ENCODE peak calls at places on chromosomes 4 and X, in six cellular contexts. V is immature natural killer cell, J is H9, Q is RCC 7860, Y is hypothalamus, R is iris pigment epithelial cell. U is an unnamed sample.
A peak's percentile ranks its signal among the peaks of the same experiment; 100 is the strongest.

GRCh38 chrX:39866229-39866628 is 231.5 kb downstream of the BCOR start:
- DNase-seq in J (peak; percentile 39), Q (no peak), Y (no peak), R (no peak), V (no peak), U (no peak)

GRCh38 chr4:40856836-40857362 is 107.1 kb downstream of the NSUN7 start:
- DNase-seq in Q (no peak), J (peak; percentile 91), Y (peak; percentile 72), V (no peak), R (peak; percentile 64), U (peak; percentile 58)

GRCh38 chr4:110108960-110109359 is 89.5 kb downstream of the ELOVL6 start:
- DNase-seq in Y (no peak), V (no peak), Q (no peak), R (no peak), J (no peak), U (no peak)

GRCh38 chr4:8224596-8225289 is 25.7 kb downstream of the SH3TC1 start:
- DNase-seq in Y (no peak), Q (no peak), R (no peak), J (no peak), V (no peak), U (no peak)

GRCh38 chrX:66000628-66001275 is 39.1 kb downstream of the VSIG4 start:
- DNase-seq in Y (no peak), V (no peak), R (no peak), J (no peak), Q (no peak), U (no peak)

GRCh38 chr4:112199041-112199440 is 32.5 kb upstream of the AP1AR start:
- DNase-seq in Y (no peak), J (no peak), Q (no peak), R (no peak), V (no peak), U (no peak)

GRCh38 chr4:52660643-52661042 is 1.5 kb upstream of the USP46 start:
- DNase-seq in Y (no peak), Q (no peak), V (no peak), J (no peak), R (peak; percentile 8), U (no peak)

GRCh38 chrX:136259543-136259942 is 8.3 kb upstream of the MAP7D3 start:
- DNase-seq in R (peak; percentile 75), V (no peak), Q (peak; percentile 55), J (no peak), Y (no peak), U (no peak)

GRCh38 chr4:14070289-14070880 is 442.9 kb upstream of the BOD1L1 start:
- DNase-seq in Y (no peak), Q (no peak), R (no peak), V (no peak), J (no peak), U (no peak)

GRCh38 chr4:78343682-78344081 is 207.9 kb upstream of the ANXA3 start:
- DNase-seq in J (no peak), Q (no peak), V (no peak), Y (no peak), R (no peak), U (no peak)

GRCh38 chrX:71919436-71919835 is 8.8 kb downstream of the NHSL2 start:
- DNase-seq in R (peak; percentile 6), J (no peak), Q (no peak), V (no peak), Y (no peak), U (no peak)

GRCh38 chrX:113058634-113059033 is 218.0 kb upstream of the AMOT start:
- DNase-seq in J (no peak), Q (no peak), V (no peak), Y (no peak), R (no peak), U (no peak)